ENCODE peak calls at places on chromosomes 3 and 15, in four cellular contexts. B, Q, J and S are unnamed samples.

GRCh38 chr3:43638594-43639447 is 17.0 kb upstream of the ANO10 start:
- DNase-seq in J (peak), B (no peak), Q (no peak), S (no peak)

GRCh38 chr3:87422333-87422732 is 145.9 kb upstream of the POU1F1 start:
- DNase-seq in J (no peak), B (no peak), Q (no peak), S (no peak)

GRCh38 chr3:173730391-173730790 is 332.8 kb downstream of the NLGN1 start:
- DNase-seq in J (no peak), B (no peak), Q (no peak), S (no peak)

GRCh38 chr15:82585072-82585471 is 44.8 kb upstream of the RPS17 start:
- DNase-seq in J (no peak), Q (peak), B (no peak), S (peak)

GRCh38 chr3:116048991-116049390 is 396.3 kb downstream of the LSAMP start:
- DNase-seq in J (no peak), B (no peak), Q (no peak), S (no peak)

GRCh38 chr15:35583863-35584528 is 38.0 kb upstream of the DPH6 start:
- DNase-seq in Q (no peak), J (no peak), B (no peak), S (peak)

GRCh38 chr15:80937718-80938117 is 51.9 kb downstream of the MESD start:
- DNase-seq in B (no peak), Q (no peak), J (no peak), S (no peak)

GRCh38 chr15:63178034-63178433 is 11.4 kb upstream of the RAB8B start:
- DNase-seq in Q (no peak), B (no peak), J (no peak), S (peak)

GRCh38 chr3:132347095-132347494 is 29.9 kb downstream of the ACP3 start:
- DNase-seq in Q (peak), B (no peak), J (no peak), S (peak)

GRCh38 chr3:40852712-40853111 is 328.0 kb downstream of the ZNF621 start:
- DNase-seq in Q (no peak), J (no peak), B (no peak), S (no peak)

GRCh38 chr3:143016321-143016972 is 15.1 kb downstream of the U2SURP start:
- DNase-seq in Q (no peak), B (no peak), J (no peak), S (no peak)

GRCh38 chr15:78060232-78060631 is 17.3 kb downstream of the TBC1D2B start:
- DNase-seq in J (no peak), B (peak), Q (no peak), S (no peak)

GRCh38 chr3:98732239-98733054 is 30.7 kb upstream of the ST3GAL6 start:
- DNase-seq in J (peak), Q (no peak), B (peak), S (peak)

GRCh38 chr3:50341537-50341936 is 901 bp upstream of the RASSF1 start:
- DNase-seq in B (no peak), J (peak), Q (no peak), S (no peak)
- H3K4me3 ChIP-seq in B (peak), J (no peak), Q (peak), S (peak)

GRCh38 chr15:70976856-70977255 is 84.2 kb downstream of the LRRC49 start:
- DNase-seq in B (no peak), Q (peak), J (no peak), S (no peak)

DNA sequence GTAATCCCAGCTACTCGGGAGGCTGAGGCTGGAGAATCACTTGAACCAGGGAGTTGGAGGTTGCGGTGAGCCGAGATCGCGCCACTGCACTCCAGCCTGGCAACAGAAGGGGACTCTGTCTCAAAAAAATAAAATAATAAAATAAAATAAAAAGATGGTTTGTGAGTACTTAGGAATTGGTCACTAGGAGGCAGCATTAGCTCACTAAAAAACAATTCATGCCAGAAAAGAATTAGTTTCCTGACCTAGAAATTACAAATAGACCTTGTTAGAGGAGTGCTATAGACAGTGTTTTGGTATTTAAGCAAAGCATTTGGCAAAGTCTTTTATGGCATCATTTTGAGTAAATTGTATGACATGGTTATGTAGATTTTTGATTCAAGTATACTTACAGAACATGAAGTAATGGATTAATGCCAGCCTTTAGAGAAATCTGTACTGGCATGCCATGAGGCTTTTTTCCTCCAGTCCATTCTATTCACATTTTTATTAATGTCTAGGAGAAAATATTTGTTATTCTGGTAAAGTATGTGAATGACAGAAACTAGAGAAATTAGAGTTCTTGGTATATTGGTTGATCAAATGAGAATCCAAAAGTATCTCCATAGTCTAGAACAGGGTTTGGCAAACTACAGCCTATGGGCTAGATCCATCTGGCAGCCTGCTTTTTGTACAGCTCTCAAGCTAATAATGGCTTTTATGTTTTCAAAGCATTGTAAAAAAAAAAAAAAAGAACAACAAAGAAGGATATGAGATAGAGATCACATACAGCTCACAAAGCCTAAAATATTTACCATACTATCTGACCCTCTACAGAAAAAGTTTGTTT is 81.6 kb downstream of the LRRC49 start:
- DNase-seq in Q (peak), J (no peak), B (no peak), S (peak)
- TF ChIP-seq CTCF in Q (peak), J (no peak), B (peak), S (peak)

DNA sequence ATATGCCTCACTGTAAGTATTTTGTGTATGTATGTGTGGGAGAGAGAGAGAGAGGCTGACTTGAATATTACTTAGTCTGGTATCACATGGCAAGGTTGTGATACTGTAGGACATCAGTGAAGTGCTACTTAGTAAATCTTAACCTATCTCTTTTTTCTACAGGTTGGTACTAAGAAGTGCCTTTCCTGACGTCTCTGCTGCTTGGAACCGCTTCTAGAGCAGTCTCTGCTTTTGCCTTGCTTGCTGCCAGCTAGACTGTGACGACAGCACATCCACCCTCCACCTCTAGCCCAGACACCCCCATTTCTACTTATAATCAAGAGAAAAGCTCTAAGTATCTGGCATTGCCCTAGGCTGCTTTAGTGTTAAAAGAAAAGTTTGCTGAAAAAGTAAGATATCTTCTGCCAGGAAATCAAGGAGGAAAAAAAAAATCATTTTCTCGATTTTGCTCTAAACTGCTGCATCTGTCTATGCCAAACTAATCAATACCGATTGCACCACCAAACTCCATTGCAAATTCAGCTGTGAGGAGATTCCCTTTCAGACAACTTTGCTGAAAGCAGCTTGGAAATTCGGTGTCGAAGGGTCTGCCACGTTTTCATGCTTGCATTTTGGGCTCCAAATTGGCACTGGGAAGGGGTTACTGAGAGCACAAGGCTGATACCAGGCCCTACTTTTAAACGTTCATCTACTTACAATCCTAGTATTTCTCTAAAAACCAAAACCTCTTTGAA is 30.7 kb downstream of the MBNL1 start:
- DNase-seq in J (no peak), Q (no peak), B (peak), S (no peak)
- H3K4me3 ChIP-seq in J (no peak), Q (peak), B (peak), S (peak)

DNA sequence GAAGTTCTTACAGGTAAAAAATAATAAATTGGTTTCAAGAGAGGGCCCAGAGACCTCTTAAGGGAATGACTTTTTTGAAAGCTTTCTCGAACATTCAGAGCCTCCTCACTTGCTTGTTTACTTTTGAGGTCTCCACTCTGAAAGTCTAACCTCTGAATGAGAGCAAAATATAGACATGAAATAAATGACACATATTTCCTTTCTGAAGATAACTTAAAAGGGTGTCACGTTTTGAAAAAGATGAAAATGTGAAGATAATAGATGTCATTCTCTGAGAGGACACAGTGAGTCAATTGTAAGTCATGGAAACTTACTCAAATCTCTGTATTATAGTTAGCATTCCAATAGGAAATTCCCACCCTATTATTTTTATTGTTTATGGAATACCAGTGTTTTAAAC is 44.6 kb downstream of the HACD2 start:
- DNase-seq in Q (no peak), J (no peak), B (no peak), S (no peak)
- TF ChIP-seq CTCF in Q (no peak), J (no peak), B (no peak), S (no peak)

GRCh38 chr3:141266797-141267555 is 35.4 kb downstream of the PXYLP1 start:
- DNase-seq in B (no peak), Q (no peak), J (no peak), S (no peak)
- H3K4me3 ChIP-seq in B (peak), Q (no peak), J (no peak), S (no peak)

GRCh38 chr15:40928975-40929729 is at the start of gene DLL4:
- DNase-seq in B (no peak), Q (no peak), J (peak), S (peak)

GRCh38 chr15:40928351-40928974 is 677 bp upstream of the DLL4 start:
- DNase-seq in J (peak), B (no peak), Q (no peak), S (no peak)

GRCh38 chr15:40930430-40931299 is 1.5 kb downstream of the DLL4 start:
- DNase-seq in Q (no peak), J (peak), B (no peak), S (peak)

GRCh38 chr15:40931300-40932142 is 2.4 kb downstream of the DLL4 start:
- DNase-seq in J (peak), B (no peak), Q (no peak), S (no peak)

DNA sequence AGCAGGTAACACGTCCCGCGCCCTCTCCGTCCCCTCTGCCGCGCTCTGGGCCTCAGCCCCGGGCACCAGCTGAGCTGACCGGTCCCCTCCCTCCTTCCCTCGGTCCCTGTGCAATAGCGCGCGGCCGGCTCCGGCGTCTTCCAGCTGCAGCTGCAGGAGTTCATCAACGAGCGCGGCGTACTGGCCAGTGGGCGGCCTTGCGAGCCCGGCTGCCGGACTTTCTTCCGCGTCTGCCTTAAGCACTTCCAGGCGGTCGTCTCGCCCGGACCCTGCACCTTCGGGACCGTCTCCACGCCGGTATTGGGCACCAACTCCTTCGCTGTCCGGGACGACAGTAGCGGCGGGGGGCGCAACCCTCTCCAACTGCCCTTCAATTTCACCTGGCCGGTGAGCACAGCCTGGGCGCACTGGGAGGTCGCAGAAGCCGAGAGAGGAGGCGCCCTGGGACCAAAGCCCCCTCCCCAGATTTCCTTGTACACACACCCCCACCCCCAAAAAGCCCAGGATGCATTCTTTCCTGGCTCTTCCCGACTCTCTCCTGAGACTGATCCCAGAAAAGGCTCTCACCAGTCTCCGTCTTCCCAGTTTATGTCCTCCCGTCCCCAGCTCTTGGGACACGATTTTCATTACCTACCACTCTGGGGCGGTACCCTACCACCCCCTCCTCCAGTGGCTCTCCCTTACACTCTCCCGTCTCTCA is 740 bp downstream of the DLL4 start:
- DNase-seq in J (peak), Q (no peak), B (no peak), S (peak)
- TF ChIP-seq CTCF in J (no peak), Q (peak), B (no peak), S (peak)

DNA sequence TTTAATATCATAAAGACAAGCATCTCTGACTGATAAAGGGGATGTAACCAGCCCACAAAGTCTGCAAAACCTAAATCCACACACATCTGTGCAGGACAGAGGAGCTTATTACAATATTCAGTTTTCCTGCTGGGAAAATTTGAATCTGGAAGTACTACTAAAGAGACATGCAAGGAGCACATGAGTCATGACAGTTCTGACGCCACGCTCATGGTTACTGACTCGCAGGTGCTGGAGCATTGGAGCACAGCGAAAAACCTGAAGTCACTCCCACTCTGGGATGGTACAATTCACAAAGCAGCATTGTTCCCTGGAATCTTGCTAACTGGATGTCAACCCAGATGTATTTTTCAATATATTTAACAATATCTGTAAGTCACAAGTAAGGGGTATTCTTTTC is 7.6 kb upstream of the ISL2 start:
- DNase-seq in B (no peak), J (no peak), Q (no peak), S (peak)
- H3K4me3 ChIP-seq in B (no peak), J (no peak), Q (no peak), S (no peak)